ENCODE peak calls at places on chromosome 3, in ten cellular contexts. E is T-helper 9 cell; F is AG10803; P is activated effector memory CD4-positive, alpha-beta T cell treated with Interleukin-2 at 50 U/mL for 16 hours; A is SW480; M is T-helper 2 cell; W is dorsolateral prefrontal cortex; S is lung; C is hippocampal formation; Y is CD4-positive, alpha-beta T cell. X is an unnamed sample.
A peak's percentile ranks its signal among the peaks of the same experiment; 100 is the strongest.

GRCh38 chr3:50162034-50162883 is 7.1 kb downstream of the SEMA3F start:
- DNase-seq in E (no peak), Y (no peak), W (no peak), M (no peak), P (no peak), S (no peak), F (no peak), A (no peak), C (no peak), X (no peak)

GRCh38 chr3:186042521-186043202 is 66.2 kb downstream of the ETV5 start:
- DNase-seq in P (no peak), S (no peak), Y (no peak), F (no peak), M (no peak), E (no peak), A (no peak), W (no peak), C (no peak), X (no peak)

GRCh38 chr3:17038141-17038540 is 153.4 kb downstream of the PLCL2 start:
- DNase-seq in F (no peak), M (no peak), S (no peak), W (no peak), Y (no peak), P (no peak), A (no peak), E (no peak), C (no peak), X (no peak)

GRCh38 chr3:11410564-11410963 is 138.4 kb downstream of the ATG7 start:
- DNase-seq in P (no peak), S (no peak), Y (no peak), C (no peak), F (no peak), E (no peak), W (no peak), A (no peak), M (no peak), X (no peak)

GRCh38 chr3:143644370-143645089 is 203.7 kb downstream of the SLC9A9 start:
- DNase-seq in P (no peak), A (peak; percentile 53), E (no peak), M (no peak), W (peak; percentile 34), C (peak; percentile 24), Y (no peak), F (peak; percentile 84), S (peak; percentile 72), X (peak; percentile 63)

GRCh38 chr3:89353465-89353864 is 246.0 kb downstream of the EPHA3 start:
- DNase-seq in W (no peak), P (no peak), A (peak; percentile 74), C (no peak), Y (no peak), E (no peak), F (no peak), M (no peak), S (no peak), X (no peak)

GRCh38 chr3:134579266-134579665 is 71.6 kb downstream of the KY start:
- DNase-seq in P (no peak), M (no peak), E (no peak), W (no peak), C (no peak), F (no peak), S (no peak), A (no peak), Y (no peak), X (no peak)

GRCh38 chr3:100634493-100635272 is 25.3 kb downstream of the ADGRG7 start:
- DNase-seq in P (no peak), A (peak; percentile 35), Y (peak; percentile 10), F (peak; percentile 38), E (no peak), S (no peak), C (no peak), M (no peak), W (no peak), X (peak; percentile 45)

GRCh38 chr3:77967621-77968020 is 927.7 kb downstream of the ROBO2 start:
- DNase-seq in M (no peak), W (no peak), A (no peak), C (no peak), F (no peak), P (no peak), E (no peak), Y (no peak), S (no peak), X (no peak)

GRCh38 chr3:102480139-102480538 is 45.3 kb downstream of the ZPLD1 start:
- DNase-seq in C (no peak), S (no peak), Y (no peak), A (no peak), P (no peak), E (no peak), W (no peak), M (no peak), F (no peak), X (no peak)

GRCh38 chr3:180678231-180678630 is 1.1 kb downstream of the CCDC39 start:
- DNase-seq in C (no peak), Y (no peak), P (no peak), M (no peak), W (no peak), F (no peak), E (no peak), S (no peak), A (no peak), X (no peak)

GRCh38 chr3:150945226-150945625 is 27.3 kb downstream of the CLRN1 start:
- DNase-seq in Y (no peak), S (no peak), W (no peak), C (no peak), M (no peak), E (no peak), F (peak; percentile 76), A (peak; percentile 16), P (no peak), X (no peak)

GRCh38 chr3:140467104-140467577 is 210.7 kb upstream of the TRIM42 start:
- DNase-seq in F (no peak), E (no peak), C (no peak), P (no peak), W (no peak), A (peak; percentile 92), Y (no peak), M (no peak), S (peak; percentile 55), X (peak; percentile 63)

GRCh38 chr3:111768571-111769100 is 90.4 kb upstream of the PHLDB2 start:
- DNase-seq in W (no peak), P (no peak), Y (no peak), M (no peak), F (peak; percentile 92), C (no peak), E (no peak), S (no peak), A (peak; percentile 78), X (peak; percentile 44)

GRCh38 chr3:125431391-125431790 is 56.3 kb upstream of the ZNF148 start:
- DNase-seq in A (no peak), F (peak; percentile 65), E (no peak), Y (no peak), C (no peak), W (no peak), M (no peak), P (no peak), S (no peak), X (no peak)

GRCh38 chr3:56839784-56840724 is 38.3 kb upstream of the ARHGEF3 start:
- DNase-seq in C (no peak), F (peak; percentile 37), Y (no peak), P (no peak), E (no peak), S (no peak), W (no peak), A (no peak), M (no peak), X (peak; percentile 71)

GRCh38 chr3:111695584-111696213 is 100.6 kb upstream of the ZBED2 start:
- DNase-seq in C (no peak), P (no peak), M (no peak), E (no peak), Y (no peak), F (peak; percentile 81), W (no peak), A (peak; percentile 46), S (no peak), X (peak; percentile 69)

GRCh38 chr3:79761441-79761840 is 6.4 kb downstream of the ROBO1 start:
- DNase-seq in A (no peak), M (no peak), W (no peak), E (no peak), Y (no peak), S (no peak), F (no peak), C (no peak), P (no peak), X (peak; percentile 3)